ENCODE peak calls at places on chromosomes 6 and 20, in seven cellular contexts. W is activated CD8-positive, alpha-beta T cell treated with anti-CD3 and anti-CD28 coated beads for 36 hours; D is ecto neural progenitor cell; K is HTR-8/SVneo; C is pancreas; I is HT1080; O is AG08395. Q is an unnamed sample.

GRCh38 chr6:76703285-76703684 is 630.8 kb upstream of the IMPG1 start:
- DNase-seq in K (no peak), O (no peak), C (no peak), W (no peak), I (no peak), D (no peak), Q (no peak)

GRCh38 chr6:21386744-21387143 is 206.8 kb upstream of the SOX4 start:
- DNase-seq in C (no peak), D (no peak), O (no peak), K (peak; percentile 25), W (no peak), I (no peak), Q (peak; percentile 43)

GRCh38 chr6:155524249-155524651 is 68.6 kb upstream of the NOX3 start:
- DNase-seq in W (peak; percentile 28), I (peak; percentile 78), C (no peak), K (no peak), O (peak; percentile 60), D (no peak), Q (peak; percentile 6)

GRCh38 chr6:43786664-43787329 is 16.8 kb downstream of the VEGFA start:
- DNase-seq in K (no peak), W (no peak), O (no peak), C (no peak), I (no peak), D (no peak), Q (no peak)

GRCh38 chr6:51028271-51028670 is 209.6 kb downstream of the TFAP2B start:
- DNase-seq in D (no peak), W (no peak), O (no peak), I (peak; percentile 51), K (peak; percentile 11), C (no peak), Q (no peak)

GRCh38 chr6:129969064-129969463 is 49.3 kb upstream of the L3MBTL3 start:
- DNase-seq in C (no peak), D (no peak), I (no peak), W (no peak), O (no peak), K (no peak), Q (no peak)

GRCh38 chr6:43307451-43308100 is 1.1 kb downstream of the CRIP3 start:
- DNase-seq in D (no peak), W (no peak), K (no peak), I (no peak), C (no peak), O (no peak), Q (no peak)

GRCh38 chr20:18739785-18740184 is 73.8 kb upstream of the SCP2D1 start:
- DNase-seq in C (no peak), W (no peak), K (no peak), O (peak; percentile 65), I (no peak), D (no peak), Q (no peak)

GRCh38 chr6:39330057-39330456 is 7.6 kb upstream of the KCNK16 start:
- DNase-seq in W (no peak), I (no peak), C (no peak), D (no peak), O (no peak), K (no peak), Q (peak; percentile 67)

GRCh38 chr20:51360451-51361230 is 181.9 kb downstream of the NFATC2 start:
- DNase-seq in C (no peak), W (no peak), D (no peak), I (peak; percentile 100), K (peak; percentile 94), O (peak; percentile 91), Q (no peak)

GRCh38 chr6:117346142-117346930 is 79.4 kb downstream of the ROS1 start:
- DNase-seq in K (peak; percentile 22), D (no peak), C (no peak), O (peak; percentile 40), I (peak; percentile 44), W (no peak), Q (peak; percentile 27)

GRCh38 chr20:3250091-3250504 is 11.1 kb upstream of the SLC4A11 start:
- DNase-seq in D (no peak), O (no peak), C (no peak), W (no peak), I (no peak), K (no peak), Q (no peak)

GRCh38 chr6:166958926-166959861 is 2.8 kb upstream of the RNASET2 start:
- DNase-seq in W (peak; percentile 66), I (peak; percentile 27), D (no peak), C (no peak), K (no peak), O (no peak), Q (peak; percentile 86)

GRCh38 chr6:15897063-15897934 is 231.6 kb upstream of the MYLIP start:
- DNase-seq in C (no peak), W (no peak), D (no peak), K (no peak), O (peak; percentile 46), I (peak; percentile 16), Q (peak; percentile 56)

GRCh38 chr6:29035951-29036350 is 9.0 kb downstream of the OR2W1 start:
- DNase-seq in I (no peak), K (no peak), W (no peak), O (no peak), D (no peak), C (peak; percentile 30), Q (no peak)

GRCh38 chr6:32175322-32175710 is 568 bp downstream of the AGPAT1 start:
- DNase-seq in O (no peak), I (no peak), K (no peak), D (no peak), C (no peak), W (no peak), Q (no peak)

GRCh38 chr6:48610846-48611245 is 499.8 kb upstream of the PTCHD4 start:
- DNase-seq in C (no peak), I (peak; percentile 34), W (no peak), O (no peak), K (no peak), D (no peak), Q (no peak)

GRCh38 chr6:51765230-51765629 is 322.2 kb downstream of the PKHD1 start:
- DNase-seq in I (no peak), O (no peak), D (no peak), K (no peak), C (no peak), W (no peak), Q (no peak)

GRCh38 chr20:51196991-51197651 is 174.2 kb upstream of the KCNG1 start:
- DNase-seq in I (no peak), O (peak; percentile 31), K (no peak), D (no peak), C (no peak), W (no peak), Q (no peak)

GRCh38 chr20:45578151-45578660 is 878 bp downstream of the WFDC8 start:
- DNase-seq in C (no peak), W (no peak), D (no peak), O (no peak), K (no peak), I (no peak), Q (no peak)

GRCh38 chr6:12363651-12364381 is 73.7 kb downstream of the EDN1 start:
- DNase-seq in D (no peak), O (no peak), K (no peak), I (no peak), W (no peak), C (peak; percentile 63), Q (peak; percentile 83)

GRCh38 chr20:25507385-25508082 is 77.8 kb downstream of the NINL start:
- DNase-seq in W (no peak), C (no peak), K (no peak), I (no peak), O (no peak), D (no peak), Q (no peak)

GRCh38 chr6:16690244-16691142 is 70.8 kb downstream of the ATXN1 start:
- DNase-seq in C (no peak), O (no peak), D (no peak), I (peak; percentile 71), K (no peak), W (peak; percentile 77), Q (peak; percentile 62)

GRCh38 chr6:21064716-21065340 is 528.7 kb upstream of the SOX4 start:
- DNase-seq in D (no peak), I (no peak), W (no peak), C (no peak), O (no peak), K (no peak), Q (no peak)

GRCh38 chr6:138576303-138576702 is 77.0 kb upstream of the NHSL1 start:
- DNase-seq in O (no peak), I (no peak), W (no peak), C (no peak), D (no peak), K (no peak), Q (no peak)

GRCh38 chr6:107020239-107020638 is 7.8 kb upstream of the MTRES1 start:
- DNase-seq in O (no peak), W (no peak), I (no peak), C (no peak), D (no peak), K (no peak), Q (no peak)

GRCh38 chr6:17281497-17282481 is 628 bp downstream of the RBM24 start:
- DNase-seq in K (no peak), W (no peak), D (peak; percentile 68), C (peak; percentile 68), O (no peak), I (no peak), Q (no peak)

GRCh38 chr6:67683960-67684359 is 951.1 kb upstream of the ADGRB3 start:
- DNase-seq in W (no peak), D (no peak), O (peak; percentile 2), K (peak; percentile 10), C (no peak), I (peak; percentile 94), Q (peak; percentile 97)

GRCh38 chr6:108541843-108542795 is 18.6 kb upstream of the FOXO3 start:
- DNase-seq in O (peak; percentile 74), W (peak; percentile 79), C (peak; percentile 54), I (peak; percentile 74), K (no peak), D (peak; percentile 71), Q (peak; percentile 86)

GRCh38 chr6:15299430-15300131 is 53.7 kb downstream of the JARID2 start:
- DNase-seq in W (peak; percentile 86), C (no peak), K (peak; percentile 54), O (peak; percentile 41), I (peak; percentile 41), D (no peak), Q (peak; percentile 99)

GRCh38 chr20:52303281-52303950 is 111.8 kb upstream of the ZFP64 start:
- DNase-seq in O (no peak), I (no peak), W (peak; percentile 36), C (no peak), D (no peak), K (no peak), Q (no peak)

GRCh38 chr6:120493483-120493882 is 840.8 kb downstream of the TBC1D32 start:
- DNase-seq in O (no peak), D (no peak), I (no peak), C (no peak), K (no peak), W (no peak), Q (no peak)

GRCh38 chr6:76708641-76709331 is 636.3 kb upstream of the IMPG1 start:
- DNase-seq in O (no peak), C (no peak), D (no peak), K (no peak), W (no peak), I (no peak), Q (no peak)

GRCh38 chr6:117169060-117169635 is 96.2 kb upstream of the VGLL2 start:
- DNase-seq in C (no peak), O (no peak), K (no peak), I (no peak), D (no peak), W (no peak), Q (no peak)

GRCh38 chr6:123519191-123519510 is 117.6 kb downstream of the TRDN start:
- DNase-seq in K (no peak), C (no peak), W (no peak), I (no peak), O (no peak), D (no peak), Q (no peak)

GRCh38 chr20:44576297-44576696 is 6.1 kb upstream of the PKIG start:
- DNase-seq in K (peak; percentile 76), W (peak; percentile 38), O (no peak), I (peak; percentile 55), C (no peak), D (no peak), Q (peak; percentile 82)

GRCh38 chr6:44966449-44967091 is 361.6 kb upstream of the RUNX2 start:
- DNase-seq in K (peak; percentile 78), I (peak; percentile 66), D (no peak), W (no peak), O (peak; percentile 38), C (no peak), Q (peak; percentile 27)

GRCh38 chr6:31125162-31125561 is 4.9 kb upstream of the CDSN start:
- DNase-seq in C (peak; percentile 31), K (no peak), W (no peak), D (no peak), O (no peak), I (peak; percentile 49), Q (no peak)